ENCODE peak calls at places on chromosomes 13 and 19, in five cellular contexts. E is A549, H is suprapubic skin, L is stomach, O is transverse colon. B is an unnamed sample.

GRCh38 chr13:88937381-88937780 is 1266.2 kb downstream of the SLITRK5 start:
- DNase-seq in E (no peak), O (no peak), L (no peak), H (no peak), B (no peak)

GRCh38 chr19:22532388-22533310 is 101.5 kb upstream of the ZNF492 start:
- DNase-seq in E (no peak), L (no peak), O (peak; percentile 65), H (no peak), B (no peak)

GRCh38 chr13:59750860-59751259 is 412.9 kb downstream of the DIAPH3 start:
- DNase-seq in O (no peak), L (no peak), E (no peak), H (no peak), B (no peak)

GRCh38 chr19:29277107-29277506 is 64.2 kb upstream of the UQCRFS1 start:
- DNase-seq in H (no peak), O (peak; percentile 17), E (peak; percentile 52), L (no peak), B (no peak)

GRCh38 chr13:76523740-76524382 is 362.3 kb downstream of the KCTD12 start:
- DNase-seq in O (no peak), H (no peak), L (no peak), E (no peak), B (no peak)

GRCh38 chr13:74134777-74135305 is 637 bp upstream of the KLF12 start:
- DNase-seq in H (no peak), L (peak; percentile 67), E (peak; percentile 48), O (peak; percentile 75), B (peak; percentile 89)

GRCh38 chr13:93338906-93339305 is 112.3 kb downstream of the GPC6 start:
- DNase-seq in L (no peak), H (no peak), O (no peak), E (no peak), B (no peak)

GRCh38 chr19:2039082-2039958 is 11.7 kb downstream of the MKNK2 start:
- DNase-seq in O (no peak), E (no peak), H (peak; percentile 74), L (no peak), B (no peak)

GRCh38 chr13:66344770-66345367 is 885.3 kb downstream of the PCDH9 start:
- DNase-seq in E (no peak), L (no peak), O (no peak), H (no peak), B (no peak)

GRCh38 chr13:95418946-95419345 is 117.7 kb upstream of the ABCC4 start:
- DNase-seq in L (no peak), H (no peak), E (no peak), O (no peak), B (no peak)

GRCh38 chr19:10270616-10271394 is at the start of gene ICAM1:
- DNase-seq in H (peak; percentile 96), L (peak; percentile 72), E (no peak), O (peak; percentile 88), B (peak; percentile 98)

GRCh38 chr19:4570423-4570822 is 10.9 kb upstream of the SEMA6B start:
- DNase-seq in H (no peak), O (no peak), E (no peak), L (no peak), B (no peak)

GRCh38 chr19:934865-935422 is 9.1 kb downstream of the ARID3A start:
- DNase-seq in H (peak; percentile 91), E (peak; percentile 38), L (peak; percentile 97), O (peak; percentile 86), B (peak; percentile 97)

GRCh38 chr13:36872621-36873020 is 47.4 kb downstream of the SMAD9 start:
- DNase-seq in L (no peak), E (no peak), O (peak; percentile 26), H (no peak), B (peak; percentile 83)

GRCh38 chr19:40596608-40597328 is 4.4 kb upstream of the LTBP4 start:
- DNase-seq in H (no peak), L (peak; percentile 76), O (peak; percentile 56), E (peak; percentile 89), B (no peak)

GRCh38 chr13:95246292-95247082 is 54.8 kb downstream of the ABCC4 start:
- DNase-seq in E (no peak), L (no peak), H (no peak), O (no peak), B (no peak)

DNA sequence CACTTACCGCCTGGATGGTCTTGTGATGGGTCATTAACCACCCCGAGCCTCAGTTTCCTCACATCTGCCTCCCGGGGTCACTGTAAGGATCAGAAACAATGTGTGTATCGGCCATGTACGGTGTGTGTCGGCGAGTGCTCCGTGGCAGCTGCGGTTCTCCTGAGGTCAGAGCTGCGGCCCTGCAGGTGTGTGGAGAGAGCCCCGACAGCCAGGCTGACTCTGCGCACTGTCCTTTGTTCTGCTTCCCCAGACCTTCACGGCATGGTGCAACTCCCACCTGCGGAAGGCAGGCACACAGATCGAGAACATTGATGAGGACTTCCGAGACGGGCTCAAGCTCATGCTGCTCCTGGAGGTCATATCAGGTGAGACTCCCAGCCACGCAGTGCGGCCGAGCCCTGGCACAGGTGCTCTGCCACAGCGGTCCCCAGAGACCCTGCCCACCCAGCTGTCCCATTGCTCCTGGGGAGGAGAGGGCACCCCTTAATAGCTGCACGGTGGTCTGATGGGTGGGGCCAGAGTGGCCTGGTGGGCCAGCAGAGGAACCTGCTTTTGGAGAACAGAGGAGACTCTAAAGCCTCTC is 43.8 kb downstream of the CAPN12 start:
- DNase-seq in E (no peak), H (no peak), L (no peak), O (no peak), B (no peak)
- TF ChIP-seq CTCF in E (no peak), H (no peak), L (no peak), O (no peak), B (no peak)

DNA sequence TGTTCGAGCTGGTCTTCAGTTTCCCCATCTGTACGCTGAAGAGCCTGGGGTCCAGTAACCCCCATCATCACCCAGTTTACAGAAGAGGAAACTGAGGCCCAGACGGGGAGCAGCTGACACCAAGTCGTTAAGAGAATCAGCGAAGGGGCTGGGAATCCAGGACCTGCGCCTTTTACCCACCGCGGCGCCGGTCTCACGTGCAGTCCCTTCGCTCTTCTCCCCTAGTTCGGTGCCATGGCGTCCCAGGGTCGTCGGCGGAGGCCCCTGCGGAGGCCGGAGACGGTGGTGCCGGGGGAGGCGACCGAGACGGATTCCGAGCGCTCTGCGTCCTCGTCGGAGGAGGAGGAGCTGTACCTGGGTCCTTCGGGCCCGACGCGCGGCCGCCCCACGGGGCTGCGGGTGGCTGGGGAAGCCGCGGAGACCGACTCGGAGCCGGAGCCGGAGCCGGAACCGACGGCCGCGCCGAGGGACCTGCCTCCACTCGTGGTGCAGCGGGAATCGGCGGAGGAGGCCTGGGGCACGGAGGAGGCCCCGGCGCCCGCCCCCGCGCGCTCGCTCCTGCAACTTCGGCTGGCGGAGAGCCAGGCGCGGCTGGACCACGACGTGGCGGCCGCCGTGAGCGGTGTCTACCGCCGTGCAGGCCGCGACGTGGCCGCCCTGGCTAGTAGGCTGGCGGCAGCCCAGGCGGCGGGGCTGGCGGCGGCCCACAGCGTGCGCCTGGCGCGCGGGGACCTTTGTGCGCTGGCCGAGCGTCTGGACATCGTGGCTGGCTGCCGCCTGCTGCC is 671 bp downstream of the BLOC1S3 start:
- DNase-seq in E (no peak), L (peak; percentile 55), H (no peak), O (peak; percentile 42), B (no peak)
- H3K27ac ChIP-seq in E (peak overlapping the region; percentile 69), L (peak overlapping the region; percentile 96), H (peak overlapping the region; percentile 92), O (peak overlapping the region; percentile 94), B (peak overlapping the region; percentile 91)

GRCh38 chr19:32876919-32877285 is 7.3 kb upstream of the SLC7A9 start:
- DNase-seq in E (peak; percentile 70), H (no peak), O (peak; percentile 42), L (no peak), B (no peak)
- TF ChIP-seq EP300 in E (no peak), H (no peak), O (no peak), L (no peak), B (no peak)

GRCh38 chr13:84847107-84847506 is 952.1 kb downstream of the SLITRK6 start:
- DNase-seq in L (no peak), H (no peak), O (no peak), E (no peak), B (no peak)

GRCh38 chr13:84843368-84843767 is 955.9 kb downstream of the SLITRK6 start:
- DNase-seq in O (no peak), E (no peak), L (no peak), H (no peak), B (no peak)

GRCh38 chr13:84845875-84846619 is 953.2 kb downstream of the SLITRK6 start:
- DNase-seq in L (no peak), H (no peak), O (no peak), E (no peak), B (no peak)

GRCh38 chr13:84844473-84844872 is 954.7 kb downstream of the SLITRK6 start:
- DNase-seq in L (no peak), O (no peak), E (peak; percentile 10), H (no peak), B (no peak)
- TF ChIP-seq CTCF in L (no peak), O (no peak), E (peak; percentile 43), H (no peak), B (no peak)